ENCODE peak calls at places on chromosomes 11 and 22, in seven cellular contexts. One of them, this sample, is unnamed.

GRCh38 chr11:133515075-133515474 is 17.2 kb downstream of the OPCML start:
- DNase-seq in H1: no peak
- DNase-seq in GM12891: no peak
- DNase-seq in K562: no peak
- DNase-seq in SK-N-SH: no peak
- DNase-seq in HepG2: no peak
- DNase-seq in GM12892: no peak
- DNase-seq in this sample: no peak

GRCh38 chr22:45768490-45768889 is 96.9 kb downstream of the ATXN10 start:
- DNase-seq in HepG2: no peak
- DNase-seq in H1: no peak
- DNase-seq in GM12892: no peak
- DNase-seq in K562: no peak
- DNase-seq in GM12891: no peak
- DNase-seq in SK-N-SH: no peak
- DNase-seq in this sample: no peak

GRCh38 chr11:1728931-1729691 is 21.3 kb downstream of the IFITM10 start:
- DNase-seq in K562: peak
- DNase-seq in SK-N-SH: no peak
- DNase-seq in H1: no peak
- DNase-seq in HepG2: no peak
- DNase-seq in GM12891: no peak
- DNase-seq in GM12892: no peak
- DNase-seq in this sample: no peak

GRCh38 chr11:85628771-85629341 is 463 bp downstream of the TMEM126B start:
- DNase-seq in GM12891: no peak
- DNase-seq in SK-N-SH: no peak
- DNase-seq in GM12892: no peak
- DNase-seq in HepG2: peak
- DNase-seq in H1: no peak
- DNase-seq in K562: no peak
- DNase-seq in this sample: no peak

GRCh38 chr22:23910496-23911190 is 16.5 kb downstream of the MIF start:
- DNase-seq in HepG2: no peak
- DNase-seq in GM12892: no peak
- DNase-seq in SK-N-SH: no peak
- DNase-seq in K562: no peak
- DNase-seq in H1: no peak
- DNase-seq in GM12891: no peak
- DNase-seq in this sample: no peak

GRCh38 chr11:128906185-128907065 is 15.3 kb downstream of the KCNJ5 start:
- DNase-seq in H1: no peak
- DNase-seq in HepG2: no peak
- DNase-seq in SK-N-SH: no peak
- DNase-seq in K562: no peak
- DNase-seq in GM12892: no peak
- DNase-seq in GM12891: no peak
- DNase-seq in this sample: no peak

GRCh38 chr11:116730568-116730967 is 42.2 kb downstream of the BUD13 start:
- DNase-seq in GM12891: no peak
- DNase-seq in HepG2: no peak
- DNase-seq in SK-N-SH: no peak
- DNase-seq in H1: no peak
- DNase-seq in GM12892: no peak
- DNase-seq in K562: no peak
- DNase-seq in this sample: no peak

GRCh38 chr11:31819533-31820437 is 8.7 kb upstream of the PAX6 start:
- DNase-seq in SK-N-SH: peak
- DNase-seq in K562: no peak
- DNase-seq in GM12891: no peak
- DNase-seq in GM12892: no peak
- DNase-seq in H1: peak
- DNase-seq in HepG2: no peak
- DNase-seq in this sample: no peak

GRCh38 chr11:76322593-76323341 is 58.2 kb downstream of the THAP12 start:
- DNase-seq in H1: no peak
- DNase-seq in HepG2: no peak
- DNase-seq in GM12892: no peak
- DNase-seq in GM12891: no peak
- DNase-seq in SK-N-SH: no peak
- DNase-seq in K562: no peak
- DNase-seq in this sample: no peak

GRCh38 chr11:76673164-76674142 is 2.9 kb upstream of the LRRC32 start:
- DNase-seq in K562: no peak
- DNase-seq in GM12891: no peak
- DNase-seq in SK-N-SH: no peak
- DNase-seq in HepG2: no peak
- DNase-seq in GM12892: no peak
- DNase-seq in H1: no peak
- DNase-seq in this sample: no peak

GRCh38 chr11:124122123-124122522 is 6.9 kb downstream of the VWA5A start:
- DNase-seq in HepG2: no peak
- DNase-seq in GM12891: no peak
- DNase-seq in GM12892: no peak
- DNase-seq in SK-N-SH: no peak
- DNase-seq in K562: peak
- DNase-seq in H1: no peak
- DNase-seq in this sample: no peak

DNA sequence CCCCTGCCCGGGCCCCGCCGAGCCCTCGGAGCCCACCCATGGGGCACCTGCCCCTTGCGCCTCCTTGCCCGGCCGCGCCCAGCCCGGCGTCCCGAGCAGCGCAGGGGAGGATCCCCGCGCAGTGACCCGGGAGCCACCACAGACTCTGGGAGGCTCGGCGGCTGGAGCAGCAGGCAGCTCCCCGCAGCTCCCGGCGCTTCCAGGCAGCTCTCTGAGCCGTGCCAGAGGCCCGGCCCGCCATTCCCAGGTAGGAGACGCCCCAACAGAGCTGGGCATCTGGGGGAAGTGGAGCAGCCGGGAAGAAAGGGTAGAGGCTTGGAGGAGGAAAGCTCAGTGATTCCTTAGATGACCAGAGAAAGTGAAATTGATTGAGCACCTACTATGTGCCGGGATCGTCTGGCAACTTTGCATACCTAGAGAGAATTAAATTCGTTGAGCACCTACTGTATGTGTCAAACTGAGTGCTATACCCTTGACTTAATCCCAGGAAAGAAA is 670 bp downstream of the RASD2 start:
- DNase-seq in HepG2: no peak
- DNase-seq in GM12891: no peak
- DNase-seq in K562: no peak
- DNase-seq in GM12892: no peak
- DNase-seq in SK-N-SH: peak
- DNase-seq in H1: peak
- DNase-seq in this sample: no peak
- TF ChIP-seq TAF1 in HepG2: no peak
- TF ChIP-seq TAF1 in GM12891: no peak
- TF ChIP-seq TAF1 in K562: no peak
- TF ChIP-seq TAF1 in GM12892: no peak
- TF ChIP-seq TAF1 in SK-N-SH: no peak
- TF ChIP-seq TAF1 in H1: no peak
- TF ChIP-seq TAF1 in this sample: no peak

GRCh38 chr11:36478700-36479329 is 31.3 kb downstream of the TRAF6 start:
- DNase-seq in SK-N-SH: peak
- DNase-seq in HepG2: peak
- DNase-seq in K562: peak
- DNase-seq in GM12891: no peak
- DNase-seq in H1: no peak
- DNase-seq in GM12892: no peak
- DNase-seq in this sample: no peak
- TF ChIP-seq TAF1 in SK-N-SH: no peak
- TF ChIP-seq TAF1 in HepG2: no peak
- TF ChIP-seq TAF1 in K562: no peak
- TF ChIP-seq TAF1 in GM12891: no peak
- TF ChIP-seq TAF1 in H1: no peak
- TF ChIP-seq TAF1 in GM12892: no peak
- TF ChIP-seq TAF1 in this sample: no peak

GRCh38 chr11:3146612-3147256 is 18.4 kb downstream of the OSBPL5 start:
- DNase-seq in K562: no peak
- DNase-seq in GM12892: no peak
- DNase-seq in HepG2: no peak
- DNase-seq in H1: no peak
- DNase-seq in SK-N-SH: peak
- DNase-seq in GM12891: no peak
- DNase-seq in this sample: no peak

GRCh38 chr11:3148255-3148989 is 16.7 kb downstream of the OSBPL5 start:
- DNase-seq in HepG2: no peak
- DNase-seq in SK-N-SH: no peak
- DNase-seq in K562: no peak
- DNase-seq in GM12891: no peak
- DNase-seq in GM12892: no peak
- DNase-seq in H1: no peak
- DNase-seq in this sample: no peak

GRCh38 chr11:3148990-3149851 is 15.9 kb downstream of the OSBPL5 start:
- DNase-seq in GM12891: no peak
- DNase-seq in GM12892: no peak
- DNase-seq in K562: no peak
- DNase-seq in H1: no peak
- DNase-seq in HepG2: no peak
- DNase-seq in SK-N-SH: peak
- DNase-seq in this sample: no peak

GRCh38 chr11:3147626-3148025 is 17.5 kb downstream of the OSBPL5 start:
- DNase-seq in K562: no peak
- DNase-seq in GM12891: no peak
- DNase-seq in SK-N-SH: no peak
- DNase-seq in HepG2: no peak
- DNase-seq in H1: no peak
- DNase-seq in GM12892: no peak
- DNase-seq in this sample: no peak

DNA sequence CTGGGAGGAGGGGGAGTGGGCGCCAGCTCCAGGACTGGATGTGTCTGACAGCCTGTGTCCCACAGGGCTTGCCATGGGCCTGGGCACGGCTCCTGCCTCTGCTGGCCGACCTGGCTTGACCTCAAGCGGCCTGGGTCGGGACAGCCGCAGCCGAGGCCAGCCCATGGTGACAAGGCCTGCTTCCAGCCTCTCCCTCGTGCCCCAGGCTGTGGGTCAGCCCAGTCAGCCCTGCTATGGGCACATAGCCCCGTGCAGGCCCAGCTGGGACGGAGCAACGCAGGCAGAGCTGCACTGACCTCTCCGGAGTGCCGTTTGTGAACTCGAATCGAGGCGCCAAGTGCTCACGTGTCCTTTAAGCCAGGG is 17.9 kb downstream of the OSBPL5 start:
- DNase-seq in H1: no peak
- DNase-seq in HepG2: no peak
- DNase-seq in GM12891: no peak
- DNase-seq in SK-N-SH: no peak
- DNase-seq in GM12892: no peak
- DNase-seq in K562: no peak
- DNase-seq in this sample: no peak
- TF ChIP-seq TAF1 in H1: no peak
- TF ChIP-seq TAF1 in HepG2: no peak
- TF ChIP-seq TAF1 in GM12891: no peak
- TF ChIP-seq TAF1 in SK-N-SH: no peak
- TF ChIP-seq TAF1 in GM12892: no peak
- TF ChIP-seq TAF1 in K562: no peak
- TF ChIP-seq TAF1 in this sample: no peak

GRCh38 chr11:79894111-79894510 is 453.3 kb upstream of the TENM4 start:
- DNase-seq in K562: no peak
- DNase-seq in H1: no peak
- DNase-seq in GM12892: no peak
- DNase-seq in GM12891: no peak
- DNase-seq in SK-N-SH: no peak
- DNase-seq in HepG2: no peak
- DNase-seq in this sample: no peak
- TF ChIP-seq TAF1 in K562: no peak
- TF ChIP-seq TAF1 in H1: no peak
- TF ChIP-seq TAF1 in GM12892: no peak
- TF ChIP-seq TAF1 in GM12891: no peak
- TF ChIP-seq TAF1 in SK-N-SH: no peak
- TF ChIP-seq TAF1 in HepG2: no peak
- TF ChIP-seq TAF1 in this sample: no peak